ENCODE peak calls at places on chromosomes 11 and 22, in five cellular contexts. T is fibroblast of mammary gland, C is transverse colon, D is brain microvascular endothelial cell, Y is lung. R is an unnamed sample.

GRCh38 chr11:106087815-106088435 is 10.5 kb downstream of the AASDHPPT start:
- DNase-seq in T (peak; percentile 70), C (peak; percentile 36), D (peak; percentile 63), Y (no peak), R (no peak)

GRCh38 chr11:111063711-111064110 is 181.8 kb upstream of the POU2AF2 start:
- DNase-seq in T (peak; percentile 19), C (no peak), D (no peak), Y (no peak), R (no peak)

GRCh38 chr22:19044381-19044780 is 77.8 kb downstream of the DGCR2 start:
- DNase-seq in T (no peak), C (no peak), D (no peak), Y (no peak), R (no peak)

GRCh38 chr11:69493931-69494821 is 12.7 kb downstream of the LINC01488 start:
- DNase-seq in T (no peak), C (no peak), D (no peak), Y (no peak), R (no peak)

GRCh38 chr11:2137202-2138071 is 1.8 kb downstream of the IGF2 start:
- DNase-seq in T (peak; percentile 28), C (peak; percentile 34), D (peak; percentile 62), Y (peak; percentile 36), R (peak; percentile 81)

GRCh38 chr11:105718641-105719040 is 108.8 kb downstream of the GRIA4 start:
- DNase-seq in T (no peak), C (no peak), D (no peak), Y (no peak), R (no peak)

GRCh38 chr11:9037963-9038362 is 34.2 kb upstream of the NRIP3 start:
- DNase-seq in T (no peak), C (no peak), D (no peak), Y (no peak), R (no peak)

GRCh38 chr11:129117595-129118350 is 74.4 kb downstream of the ARHGAP32 start:
- DNase-seq in T (peak; percentile 80), C (peak; percentile 20), D (peak; percentile 63), Y (peak; percentile 43), R (peak; percentile 62)

GRCh38 chr11:1649021-1649420 is 19.4 kb downstream of the KRTAP5-5 start:
- DNase-seq in T (no peak), C (no peak), D (no peak), Y (no peak), R (no peak)

GRCh38 chr11:73510106-73510505 is 87.8 kb downstream of the FAM168A start:
- DNase-seq in T (no peak), C (no peak), D (no peak), Y (no peak), R (no peak)

GRCh38 chr11:74144592-74144991 is 26.2 kb downstream of the C2CD3 start:
- DNase-seq in T (no peak), C (no peak), D (no peak), Y (no peak), R (no peak)

GRCh38 chr22:38104084-38104483 is 6.4 kb downstream of the BAIAP2L2 start:
- DNase-seq in T (peak; percentile 33), C (no peak), D (peak; percentile 28), Y (no peak), R (no peak)

GRCh38 chr22:35448552-35448922 is 48.6 kb downstream of the MCM5 start:
- DNase-seq in T (no peak), C (no peak), D (no peak), Y (no peak), R (no peak)

GRCh38 chr22:38338772-38339379 is 21.6 kb upstream of the CSNK1E start:
- DNase-seq in T (no peak), C (peak; percentile 1), D (no peak), Y (no peak), R (no peak)

GRCh38 chr11:123616505-123617198 is 37.8 kb downstream of the SCN3B start:
- DNase-seq in T (peak; percentile 75), C (peak; percentile 13), D (no peak), Y (peak; percentile 34), R (no peak)

GRCh38 chr11:79174045-79175008 is 266.5 kb downstream of the TENM4 start:
- DNase-seq in T (peak; percentile 80), C (no peak), D (no peak), Y (no peak), R (no peak)

GRCh38 chr22:35065796-35066218 is at the start of gene ISX:
- DNase-seq in T (no peak), C (peak; percentile 78), D (no peak), Y (no peak), R (no peak)

GRCh38 chr11:62708423-62709261 is 1.2 kb downstream of the GNG3 start:
- DNase-seq in T (no peak), C (peak; percentile 54), D (no peak), Y (no peak), R (no peak)

GRCh38 chr11:72236083-72236697 is 7.8 kb downstream of the PHOX2A start:
- DNase-seq in T (no peak), C (no peak), D (no peak), Y (no peak), R (no peak)

GRCh38 chr22:23984430-23984829 is 4.5 kb downstream of the GSTT2 start:
- DNase-seq in T (peak; percentile 53), C (no peak), D (no peak), Y (peak; percentile 75), R (no peak)

GRCh38 chr11:76730887-76731286 is 52.3 kb upstream of the TSKU start:
- DNase-seq in T (no peak), C (no peak), D (no peak), Y (no peak), R (no peak)

GRCh38 chr11:64876226-64876750 is 2.1 kb downstream of the EHD1 start:
- DNase-seq in T (no peak), C (no peak), D (no peak), Y (no peak), R (no peak)

GRCh38 chr11:105553015-105553414 is 56.9 kb upstream of the GRIA4 start:
- DNase-seq in T (no peak), C (no peak), D (peak; percentile 23), Y (no peak), R (no peak)

GRCh38 chr11:73752216-73752867 is 8.5 kb downstream of the RAB6A start:
- DNase-seq in T (peak; percentile 17), C (no peak), D (no peak), Y (peak; percentile 79), R (no peak)

GRCh38 chr11:69670158-69670845 is 4.9 kb downstream of the LTO1 start:
- DNase-seq in T (peak; percentile 88), C (peak; percentile 79), D (peak; percentile 82), Y (peak; percentile 82), R (peak; percentile 60)

GRCh38 chr22:27512283-27512761 is 289.2 kb downstream of the MN1 start:
- DNase-seq in T (peak; percentile 94), C (peak; percentile 43), D (peak; percentile 97), Y (peak; percentile 68), R (peak; percentile 74)

GRCh38 chr11:94794287-94795168 is 26.4 kb downstream of the AMOTL1 start:
- DNase-seq in T (peak; percentile 100), C (no peak), D (peak; percentile 99), Y (peak; percentile 60), R (peak; percentile 71)

GRCh38 chr22:17230239-17230638 is 11.0 kb upstream of the ADA2 start:
- DNase-seq in T (no peak), C (no peak), D (no peak), Y (no peak), R (no peak)

GRCh38 chr11:12449961-12450715 is 72.8 kb downstream of the PARVA start:
- DNase-seq in T (peak; percentile 46), C (no peak), D (no peak), Y (no peak), R (no peak)

GRCh38 chr22:46054091-46054877 is 77.3 kb upstream of the WNT7B start:
- DNase-seq in T (peak; percentile 83), C (peak; percentile 70), D (no peak), Y (peak; percentile 70), R (peak; percentile 71)

GRCh38 chr22:24443668-24444067 is 16.3 kb downstream of the ADORA2A start:
- DNase-seq in T (no peak), C (no peak), D (no peak), Y (no peak), R (no peak)

GRCh38 chr11:117618273-117618672 is 178.7 kb downstream of the DSCAML1 start:
- DNase-seq in T (no peak), C (no peak), D (no peak), Y (no peak), R (no peak)

DNA sequence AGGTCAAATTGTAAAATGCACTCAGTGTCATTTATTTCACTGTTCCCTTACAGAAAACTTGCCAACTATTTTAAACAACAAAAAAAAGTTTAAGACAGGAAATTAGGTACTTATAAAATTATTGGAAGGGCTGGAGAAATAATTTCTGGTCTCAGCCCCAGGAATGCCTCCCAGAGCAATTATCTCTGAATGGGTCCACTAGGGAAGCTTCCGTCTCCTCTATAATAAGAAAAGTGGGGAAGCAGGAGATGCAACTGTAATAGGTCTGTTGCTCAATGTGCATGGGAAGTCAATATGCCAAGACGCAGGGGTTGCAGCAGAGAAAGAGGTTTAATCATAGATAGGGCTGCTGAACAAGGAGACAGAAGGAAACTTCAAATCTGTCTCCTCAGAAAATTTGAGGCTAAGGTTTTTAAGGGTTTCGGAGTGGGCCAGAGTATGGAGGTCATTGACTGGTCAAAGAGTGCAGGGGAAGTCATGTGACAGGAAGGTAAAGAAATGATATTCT is 10.9 kb upstream of the RNF141 start:
- DNase-seq in T (no peak), C (no peak), D (no peak), Y (no peak), R (no peak)
- TF ChIP-seq CTCF in T (no peak), C (no peak), D (no peak), Y (no peak), R (no peak)

GRCh38 chr22:37030560-37031281 is 11.2 kb downstream of the MPST start:
- DNase-seq in T (no peak), C (no peak), D (no peak), Y (no peak), R (no peak)
- TF ChIP-seq CTCF in T (no peak), C (no peak), D (no peak), Y (no peak), R (no peak)

GRCh38 chr11:55707029-55707428 is 45.0 kb downstream of the OR4C6 start:
- DNase-seq in T (peak; percentile 39), C (no peak), D (peak; percentile 22), Y (no peak), R (no peak)
- TF ChIP-seq CTCF in T (peak; percentile 48), C (no peak), D (peak; percentile 37), Y (no peak), R (peak; percentile 44)

GRCh38 chr22:42562282-42562681 is 8.5 kb downstream of the SERHL2 start:
- DNase-seq in T (no peak), C (no peak), D (no peak), Y (no peak), R (no peak)

GRCh38 chr22:42562684-42563083 is 8.9 kb downstream of the SERHL2 start:
- DNase-seq in T (no peak), C (no peak), D (no peak), Y (no peak), R (no peak)

GRCh38 chr22:42561856-42562255 is 8.1 kb downstream of the SERHL2 start:
- DNase-seq in T (no peak), C (no peak), D (no peak), Y (no peak), R (no peak)

GRCh38 chr22:42560381-42560780 is 6.6 kb downstream of the SERHL2 start:
- DNase-seq in T (no peak), C (no peak), D (no peak), Y (no peak), R (no peak)

DNA sequence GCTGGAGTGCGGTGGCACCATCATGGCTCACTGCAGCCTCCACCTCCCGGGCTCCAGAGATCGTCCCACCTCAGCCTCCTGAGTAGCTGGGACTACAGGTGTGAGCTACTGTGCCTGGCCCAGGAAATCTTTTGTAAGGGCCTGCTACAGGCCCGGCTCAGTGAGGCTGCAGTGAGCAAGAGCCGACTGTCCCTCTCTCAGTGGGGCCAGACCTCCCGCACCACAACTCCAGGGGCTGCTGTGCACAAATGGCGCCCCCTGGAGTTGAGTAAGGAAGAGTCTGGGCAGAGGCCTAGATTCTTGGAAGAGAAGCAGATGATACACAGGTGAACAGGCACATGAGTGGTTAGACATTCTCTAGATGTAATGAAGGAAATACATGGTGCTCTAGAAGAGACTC is 7.0 kb downstream of the SERHL2 start:
- DNase-seq in T (peak; percentile 23), C (no peak), D (no peak), Y (no peak), R (no peak)
- TF ChIP-seq CTCF in T (peak; percentile 45), C (peak; percentile 19), D (peak; percentile 72), Y (peak; percentile 7), R (peak; percentile 31)

R was measured in AG09319.